ENCODE peak calls at places on chromosomes 6 and 20, in nine cellular contexts. One of them, this sample, is unnamed.

GRCh38 chr6:154754152-154754551 is 20.9 kb downstream of the SCAF8 start:
- DNase-seq in cardiac fibroblast: peak; percentile 55
- DNase-seq in WERI-Rb-1: no peak
- DNase-seq in HCT116: no peak
- DNase-seq in fibroblast of pulmonary artery: peak; percentile 49
- DNase-seq in epithelial cell of esophagus: peak; percentile 61
- DNase-seq in heart left ventricle: no peak
- DNase-seq in OCI-LY7: no peak
- DNase-seq in cardiac muscle cell: peak; percentile 22
- DNase-seq in this sample: peak; percentile 74

GRCh38 chr6:3504354-3504753 is 47.5 kb upstream of the SLC22A23 start:
- DNase-seq in heart left ventricle: no peak
- DNase-seq in OCI-LY7: no peak
- DNase-seq in fibroblast of pulmonary artery: no peak
- DNase-seq in epithelial cell of esophagus: no peak
- DNase-seq in WERI-Rb-1: no peak
- DNase-seq in cardiac fibroblast: no peak
- DNase-seq in cardiac muscle cell: no peak
- DNase-seq in HCT116: no peak
- DNase-seq in this sample: no peak

GRCh38 chr6:125529061-125529460 is 220.4 kb upstream of the HEY2 start:
- DNase-seq in heart left ventricle: no peak
- DNase-seq in fibroblast of pulmonary artery: no peak
- DNase-seq in HCT116: no peak
- DNase-seq in cardiac fibroblast: no peak
- DNase-seq in cardiac muscle cell: no peak
- DNase-seq in WERI-Rb-1: no peak
- DNase-seq in OCI-LY7: no peak
- DNase-seq in epithelial cell of esophagus: no peak
- DNase-seq in this sample: no peak

GRCh38 chr6:137291441-137291840 is 72.3 kb upstream of the IFNGR1 start:
- DNase-seq in cardiac fibroblast: peak; percentile 41
- DNase-seq in OCI-LY7: no peak
- DNase-seq in HCT116: no peak
- DNase-seq in cardiac muscle cell: peak; percentile 85
- DNase-seq in fibroblast of pulmonary artery: peak; percentile 78
- DNase-seq in WERI-Rb-1: no peak
- DNase-seq in heart left ventricle: no peak
- DNase-seq in epithelial cell of esophagus: peak; percentile 84
- DNase-seq in this sample: peak; percentile 36

GRCh38 chr6:134318396-134319281 is 727 bp upstream of the SGK1 start:
- DNase-seq in OCI-LY7: no peak
- DNase-seq in cardiac fibroblast: no peak
- DNase-seq in HCT116: no peak
- DNase-seq in epithelial cell of esophagus: no peak
- DNase-seq in fibroblast of pulmonary artery: no peak
- DNase-seq in WERI-Rb-1: no peak
- DNase-seq in cardiac muscle cell: no peak
- DNase-seq in heart left ventricle: no peak
- DNase-seq in this sample: no peak

GRCh38 chr20:19416627-19417026 is 204.2 kb downstream of the SLC24A3 start:
- DNase-seq in epithelial cell of esophagus: no peak
- DNase-seq in fibroblast of pulmonary artery: no peak
- DNase-seq in cardiac fibroblast: no peak
- DNase-seq in cardiac muscle cell: no peak
- DNase-seq in HCT116: no peak
- DNase-seq in WERI-Rb-1: no peak
- DNase-seq in OCI-LY7: no peak
- DNase-seq in heart left ventricle: no peak
- DNase-seq in this sample: no peak

GRCh38 chr6:9646346-9647042 is 768.4 kb downstream of the TFAP2A start:
- DNase-seq in fibroblast of pulmonary artery: peak; percentile 96
- DNase-seq in heart left ventricle: no peak
- DNase-seq in epithelial cell of esophagus: peak; percentile 67
- DNase-seq in OCI-LY7: no peak
- DNase-seq in HCT116: no peak
- DNase-seq in cardiac muscle cell: peak; percentile 96
- DNase-seq in WERI-Rb-1: no peak
- DNase-seq in cardiac fibroblast: peak; percentile 72
- DNase-seq in this sample: peak; percentile 94

GRCh38 chr6:117496383-117496990 is 14.0 kb downstream of the DCBLD1 start:
- DNase-seq in cardiac muscle cell: peak; percentile 53
- DNase-seq in OCI-LY7: no peak
- DNase-seq in fibroblast of pulmonary artery: peak; percentile 47
- DNase-seq in heart left ventricle: no peak
- DNase-seq in epithelial cell of esophagus: peak; percentile 96
- DNase-seq in cardiac fibroblast: peak; percentile 78
- DNase-seq in WERI-Rb-1: no peak
- DNase-seq in HCT116: no peak
- DNase-seq in this sample: peak; percentile 59

GRCh38 chr20:38217791-38218565 is 42.6 kb downstream of the KIAA1755 start:
- DNase-seq in heart left ventricle: no peak
- DNase-seq in HCT116: peak; percentile 36
- DNase-seq in fibroblast of pulmonary artery: peak; percentile 85
- DNase-seq in OCI-LY7: no peak
- DNase-seq in cardiac fibroblast: peak; percentile 93
- DNase-seq in epithelial cell of esophagus: peak; percentile 94
- DNase-seq in cardiac muscle cell: peak; percentile 92
- DNase-seq in WERI-Rb-1: no peak
- DNase-seq in this sample: peak; percentile 96

GRCh38 chr6:30344191-30344867 is 627 bp upstream of the RPP21 start:
- DNase-seq in heart left ventricle: no peak
- DNase-seq in cardiac muscle cell: no peak
- DNase-seq in cardiac fibroblast: no peak
- DNase-seq in HCT116: no peak
- DNase-seq in WERI-Rb-1: no peak
- DNase-seq in fibroblast of pulmonary artery: no peak
- DNase-seq in epithelial cell of esophagus: no peak
- DNase-seq in OCI-LY7: no peak
- DNase-seq in this sample: no peak
- H3K4me3 ChIP-seq in heart left ventricle: no peak overlapping the region
- H3K4me3 ChIP-seq in cardiac muscle cell: peak overlapping the region; percentile 88
- H3K4me3 ChIP-seq in cardiac fibroblast: peak overlapping the region; percentile 89
- H3K4me3 ChIP-seq in HCT116: peak overlapping the region; percentile 86
- H3K4me3 ChIP-seq in WERI-Rb-1: peak overlapping the region; percentile 67
- H3K4me3 ChIP-seq in fibroblast of pulmonary artery: peak overlapping the region; percentile 85
- H3K4me3 ChIP-seq in epithelial cell of esophagus: peak overlapping the region; percentile 82
- H3K4me3 ChIP-seq in OCI-LY7: peak overlapping the region; percentile 82
- H3K4me3 ChIP-seq in this sample: no peak overlapping the region

GRCh38 chr6:21587182-21587924 is 6.2 kb upstream of the SOX4 start:
- DNase-seq in cardiac muscle cell: peak; percentile 83
- DNase-seq in HCT116: peak; percentile 46
- DNase-seq in heart left ventricle: peak; percentile 77
- DNase-seq in OCI-LY7: no peak
- DNase-seq in epithelial cell of esophagus: peak; percentile 74
- DNase-seq in fibroblast of pulmonary artery: peak; percentile 76
- DNase-seq in WERI-Rb-1: peak; percentile 92
- DNase-seq in cardiac fibroblast: peak; percentile 78
- DNase-seq in this sample: peak; percentile 76
- TF ChIP-seq CTCF in cardiac muscle cell: peak; percentile 31
- TF ChIP-seq CTCF in HCT116: no peak
- TF ChIP-seq CTCF in heart left ventricle: no peak
- TF ChIP-seq CTCF in OCI-LY7: no peak
- TF ChIP-seq CTCF in epithelial cell of esophagus: peak; percentile 17
- TF ChIP-seq CTCF in fibroblast of pulmonary artery: peak; percentile 24
- TF ChIP-seq CTCF in WERI-Rb-1: no peak
- TF ChIP-seq CTCF in cardiac fibroblast: peak; percentile 36
- TF ChIP-seq CTCF in this sample: peak; percentile 54

GRCh38 chr6:13486679-13487121 is 700 bp downstream of the GFOD1 start:
- DNase-seq in heart left ventricle: peak; percentile 82
- DNase-seq in OCI-LY7: peak; percentile 80
- DNase-seq in WERI-Rb-1: peak; percentile 71
- DNase-seq in HCT116: no peak
- DNase-seq in cardiac muscle cell: peak; percentile 71
- DNase-seq in cardiac fibroblast: peak; percentile 71
- DNase-seq in fibroblast of pulmonary artery: peak; percentile 69
- DNase-seq in epithelial cell of esophagus: peak; percentile 76
- DNase-seq in this sample: peak; percentile 53

GRCh38 chr6:13485923-13486557 is 1.4 kb downstream of the GFOD1 start:
- DNase-seq in HCT116: no peak
- DNase-seq in cardiac muscle cell: peak; percentile 50
- DNase-seq in OCI-LY7: peak; percentile 90
- DNase-seq in fibroblast of pulmonary artery: peak; percentile 43
- DNase-seq in heart left ventricle: no peak
- DNase-seq in epithelial cell of esophagus: peak; percentile 66
- DNase-seq in WERI-Rb-1: peak; percentile 69
- DNase-seq in cardiac fibroblast: peak; percentile 43
- DNase-seq in this sample: peak; percentile 34

GRCh38 chr6:13484138-13484708 is 3.2 kb downstream of the GFOD1 start:
- DNase-seq in WERI-Rb-1: no peak
- DNase-seq in fibroblast of pulmonary artery: no peak
- DNase-seq in OCI-LY7: no peak
- DNase-seq in cardiac muscle cell: no peak
- DNase-seq in heart left ventricle: no peak
- DNase-seq in epithelial cell of esophagus: no peak
- DNase-seq in cardiac fibroblast: no peak
- DNase-seq in HCT116: no peak
- DNase-seq in this sample: no peak

GRCh38 chr6:13485303-13485702 is 2.1 kb downstream of the GFOD1 start:
- DNase-seq in cardiac muscle cell: no peak
- DNase-seq in epithelial cell of esophagus: no peak
- DNase-seq in WERI-Rb-1: no peak
- DNase-seq in OCI-LY7: no peak
- DNase-seq in cardiac fibroblast: no peak
- DNase-seq in HCT116: no peak
- DNase-seq in fibroblast of pulmonary artery: no peak
- DNase-seq in heart left ventricle: no peak
- DNase-seq in this sample: no peak

DNA sequence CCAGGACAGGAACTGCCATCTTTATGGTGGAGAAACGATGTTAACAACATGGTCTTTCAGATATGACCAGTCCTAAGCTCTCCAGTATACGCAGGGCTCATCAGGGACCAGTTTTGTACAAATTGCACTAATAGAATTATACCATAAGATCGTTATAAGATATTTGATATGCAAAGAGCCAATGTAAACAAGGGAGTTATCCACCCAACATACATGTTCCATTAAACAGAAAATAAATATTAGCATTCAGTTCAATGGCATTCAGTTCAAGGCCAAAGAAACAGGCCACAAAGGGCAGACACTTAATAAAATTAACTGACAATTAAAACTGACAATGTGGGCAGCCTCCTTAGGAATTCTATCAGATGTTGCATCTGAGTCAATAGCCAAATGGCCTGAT is 2.6 kb downstream of the GFOD1 start:
- DNase-seq in cardiac muscle cell: no peak
- DNase-seq in fibroblast of pulmonary artery: no peak
- DNase-seq in cardiac fibroblast: no peak
- DNase-seq in OCI-LY7: no peak
- DNase-seq in epithelial cell of esophagus: no peak
- DNase-seq in WERI-Rb-1: no peak
- DNase-seq in HCT116: no peak
- DNase-seq in heart left ventricle: no peak
- DNase-seq in this sample: no peak
- H3K4me3 ChIP-seq in cardiac muscle cell: peak overlapping the region; percentile 84
- H3K4me3 ChIP-seq in fibroblast of pulmonary artery: peak overlapping the region; percentile 93
- H3K4me3 ChIP-seq in cardiac fibroblast: no peak overlapping the region
- H3K4me3 ChIP-seq in OCI-LY7: peak overlapping the region; percentile 74
- H3K4me3 ChIP-seq in epithelial cell of esophagus: no peak overlapping the region
- H3K4me3 ChIP-seq in WERI-Rb-1: no peak overlapping the region
- H3K4me3 ChIP-seq in HCT116: no peak overlapping the region
- H3K4me3 ChIP-seq in heart left ventricle: peak overlapping the region; percentile 68
- H3K4me3 ChIP-seq in this sample: no peak overlapping the region

GRCh38 chr6:127956260-127956888 is 55.5 kb upstream of the THEMIS start:
- DNase-seq in cardiac fibroblast: peak; percentile 27
- DNase-seq in heart left ventricle: no peak
- DNase-seq in epithelial cell of esophagus: peak; percentile 41
- DNase-seq in WERI-Rb-1: no peak
- DNase-seq in OCI-LY7: no peak
- DNase-seq in HCT116: peak; percentile 23
- DNase-seq in fibroblast of pulmonary artery: peak; percentile 10
- DNase-seq in cardiac muscle cell: no peak
- DNase-seq in this sample: no peak
- TF ChIP-seq CTCF in cardiac fibroblast: peak; percentile 26
- TF ChIP-seq CTCF in heart left ventricle: no peak
- TF ChIP-seq CTCF in epithelial cell of esophagus: no peak
- TF ChIP-seq CTCF in WERI-Rb-1: peak; percentile 4
- TF ChIP-seq CTCF in OCI-LY7: no peak
- TF ChIP-seq CTCF in HCT116: no peak
- TF ChIP-seq CTCF in fibroblast of pulmonary artery: peak; percentile 21
- TF ChIP-seq CTCF in cardiac muscle cell: no peak
- TF ChIP-seq CTCF in this sample: peak; percentile 19